ENCODE peak calls at places on chromosomes 4 and X, in five cellular contexts. V is upper lobe of left lung, B is endothelial cell of umbilical vein, F is HCT116, X is vagina. E is an unnamed sample.

GRCh38 chrX:143669395-143669794 is 33.5 kb upstream of the SLITRK4 start:
- DNase-seq in V (no peak), B (no peak), F (no peak), X (no peak), E (no peak)

GRCh38 chr4:74018771-74019170 is 19.7 kb downstream of the CXCL3 start:
- DNase-seq in V (peak; percentile 45), B (peak; percentile 21), F (no peak), X (no peak), E (peak; percentile 52)

GRCh38 chrX:74231625-74232024 is 72.4 kb upstream of the ZCCHC13 start:
- DNase-seq in V (no peak), B (no peak), F (no peak), X (no peak), E (no peak)

GRCh38 chrX:384861-385260 is 1.8 kb downstream of the PPP2R3B start:
- DNase-seq in V (no peak), B (no peak), F (no peak), X (no peak), E (no peak)

GRCh38 chr4:78292336-78292735 is 235.2 kb downstream of the FRAS1 start:
- DNase-seq in V (no peak), B (no peak), F (no peak), X (no peak), E (no peak)

GRCh38 chr4:152098365-152099060 is 337.7 kb upstream of the GATB start:
- DNase-seq in V (no peak), B (no peak), F (no peak), X (no peak), E (no peak)

GRCh38 chr4:57040510-57040909 is 61.8 kb downstream of the POLR2B start:
- DNase-seq in V (no peak), B (no peak), F (no peak), X (no peak), E (no peak)

GRCh38 chr4:120709986-120710385 is 212.5 kb downstream of the PRDM5 start:
- DNase-seq in V (no peak), B (no peak), F (no peak), X (no peak), E (no peak)

GRCh38 chr4:83108101-83108861 is 6.2 kb downstream of the PLAC8 start:
- DNase-seq in V (no peak), B (no peak), F (no peak), X (no peak), E (no peak)

GRCh38 chr4:133996431-133997121 is 205.0 kb downstream of the PABPC4L start:
- DNase-seq in V (no peak), B (no peak), F (no peak), X (no peak), E (no peak)

GRCh38 chrX:10904220-10904619 is 206.9 kb upstream of the HCCS start:
- DNase-seq in V (no peak), B (no peak), F (no peak), X (no peak), E (no peak)

GRCh38 chrX:28586291-28586690 is 955 bp upstream of the IL1RAPL1 start:
- DNase-seq in V (no peak), B (peak; percentile 31), F (no peak), X (no peak), E (peak; percentile 70)

GRCh38 chr4:37223732-37224131 is 20.8 kb upstream of the NWD2 start:
- DNase-seq in V (no peak), B (no peak), F (no peak), X (no peak), E (no peak)

GRCh38 chrX:8341814-8342590 is 122.6 kb upstream of the VCX3B start:
- DNase-seq in V (no peak), B (no peak), F (no peak), X (no peak), E (no peak)

GRCh38 chrX:71542411-71542810 is 9.5 kb downstream of the OGT start:
- DNase-seq in V (no peak), B (peak; percentile 30), F (no peak), X (no peak), E (no peak)

GRCh38 chrX:13123857-13124345 is 79.5 kb upstream of the FAM9C start:
- DNase-seq in V (no peak), B (peak; percentile 93), F (no peak), X (no peak), E (no peak)

GRCh38 chr4:121696140-121696640 is 590 bp downstream of the ANXA5 start:
- DNase-seq in V (peak; percentile 88), B (peak; percentile 69), F (no peak), X (no peak), E (peak; percentile 94)

GRCh38 chr4:168480991-168481588 is 798 bp upstream of the DDX60L start:
- DNase-seq in V (no peak), B (peak; percentile 88), F (peak; percentile 70), X (no peak), E (peak; percentile 65)

GRCh38 chr4:42673084-42673429 is 16.2 kb upstream of the ATP8A1 start:
- DNase-seq in V (peak; percentile 90), B (no peak), F (no peak), X (no peak), E (no peak)
- TF ChIP-seq POLR2AphosphoS5 in V (peak; percentile 56), B (no peak), F (no peak), X (no peak), E (no peak)

GRCh38 chrX:54639346-54640102 is 109.5 kb downstream of the GNL3L start:
- DNase-seq in V (peak; percentile 93), B (peak; percentile 97), F (peak; percentile 90), X (no peak), E (peak; percentile 98)
- TF ChIP-seq POLR2A in V (no peak), B (peak; percentile 46), F (no peak), X (no peak), E (peak; percentile 29)

GRCh38 chr4:5685296-5685695 is 23.1 kb downstream of the EVC2 start:
- DNase-seq in V (no peak), B (no peak), F (no peak), X (no peak), E (peak; percentile 58)

GRCh38 chr4:5691491-5692132 is 16.7 kb downstream of the EVC2 start:
- DNase-seq in V (no peak), B (no peak), F (no peak), X (no peak), E (peak; percentile 55)

GRCh38 chr4:5686338-5686737 is 22.0 kb downstream of the EVC2 start:
- DNase-seq in V (no peak), B (no peak), F (no peak), X (no peak), E (peak; percentile 21)

GRCh38 chr4:5693871-5694270 is 14.5 kb downstream of the EVC2 start:
- DNase-seq in V (no peak), B (no peak), F (no peak), X (no peak), E (no peak)

GRCh38 chr4:5689065-5689464 is 19.3 kb downstream of the EVC2 start:
- DNase-seq in V (no peak), B (no peak), F (no peak), X (no peak), E (peak; percentile 32)
- H3K36me3 ChIP-seq in V (peaks cover 6% of the 10 kb centered on the region), B (peaks cover 47% of the 10 kb centered on the region), F (no peaks in the 10 kb centered on the region), X (peaks cover 69% of the 10 kb centered on the region), E (peaks cover 27% of the 10 kb centered on the region)

GRCh38 chr4:47483722-47484121 is 1.4 kb upstream of the ATP10D start:
- DNase-seq in V (no peak), B (no peak), F (no peak), X (no peak), E (no peak)

GRCh38 chr4:47484169-47484568 is 906 bp upstream of the ATP10D start:
- DNase-seq in V (no peak), B (no peak), F (no peak), X (no peak), E (no peak)

GRCh38 chr4:47482326-47482725 is 2.7 kb upstream of the ATP10D start:
- DNase-seq in V (no peak), B (peak; percentile 32), F (no peak), X (no peak), E (no peak)

GRCh38 chr4:47486306-47486705 is 1.2 kb downstream of the ATP10D start:
- DNase-seq in V (no peak), B (peak; percentile 51), F (no peak), X (no peak), E (no peak)

GRCh38 chr4:47485047-47485692 is at the start of gene ATP10D:
- DNase-seq in V (peak; percentile 98), B (peak; percentile 95), F (peak; percentile 74), X (no peak), E (peak; percentile 98)
- TF ChIP-seq POLR2AphosphoS5 in V (peak; percentile 97), B (peak; percentile 91), F (peak; percentile 91), X (peak; percentile 67), E (peak; percentile 93)

GRCh38 chr4:102868153-102868781 is 525 bp upstream of the CISD2 start:
- DNase-seq in V (no peak), B (no peak), F (no peak), X (no peak), E (peak; percentile 66)
- TF ChIP-seq POLR2A in V (no peak), B (no peak), F (no peak), X (no peak), E (peak; percentile 40)

DNA sequence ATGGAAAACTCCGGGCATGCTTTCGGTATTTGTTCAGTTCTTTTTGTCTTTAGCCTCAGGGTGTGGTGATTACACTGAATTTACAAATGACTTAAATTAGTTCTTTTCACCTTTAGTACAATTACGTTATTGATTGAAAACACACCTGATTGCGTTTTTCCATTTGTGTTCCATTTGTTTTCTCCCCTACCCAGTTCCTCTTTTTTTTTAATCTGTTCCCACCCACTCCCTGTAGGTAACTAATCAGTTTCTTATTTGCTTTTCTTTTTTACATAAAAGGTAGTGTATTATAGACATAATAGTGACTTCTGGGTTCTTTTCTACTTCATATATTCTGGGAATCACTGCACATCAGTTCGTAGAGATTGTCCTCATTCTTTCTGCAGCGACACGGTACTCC is 53.4 kb downstream of the TNIP2 start:
- DNase-seq in V (no peak), B (no peak), F (no peak), X (no peak), E (no peak)
- H3K36me3 ChIP-seq in V (peaks cover 28% of the 10 kb centered on the region), B (peaks cover 37% of the 10 kb centered on the region), F (peaks cover 26% of the 10 kb centered on the region), X (peaks cover 79% of the 10 kb centered on the region), E (peaks cover 48% of the 10 kb centered on the region)

E was measured in sigmoid colon.